ENCODE peak calls at places on chromosome 5, in four cellular contexts. G, P, M and W are unnamed samples.

GRCh38 chr5:132837868-132838267 is 7.4 kb upstream of the SHROOM1 start:
- DNase-seq in G (no peak), P (no peak), M (no peak), W (no peak)

GRCh38 chr5:97037819-97038218 is 101.9 kb downstream of the LNPEP start:
- DNase-seq in G (no peak), P (no peak), M (no peak), W (no peak)

GRCh38 chr5:33088176-33088575 is 352.6 kb upstream of the TARS1 start:
- DNase-seq in G (peak), P (no peak), M (no peak), W (no peak)

GRCh38 chr5:125484272-125485002 is 738.0 kb upstream of the ZNF608 start:
- DNase-seq in G (peak), P (peak), M (peak), W (no peak)

GRCh38 chr5:120479066-120479465 is 15.0 kb downstream of the PRR16 start:
- DNase-seq in G (peak), P (peak), M (peak), W (no peak)

GRCh38 chr5:74575741-74576538 is 64.6 kb downstream of the ENC1 start:
- DNase-seq in G (peak), P (peak), M (peak), W (no peak)

GRCh38 chr5:124628721-124629596 is 117.5 kb downstream of the ZNF608 start:
- DNase-seq in G (peak), P (peak), M (peak), W (no peak)

GRCh38 chr5:122310886-122311285 is 1.2 kb upstream of the SNCAIP start:
- DNase-seq in G (no peak), P (no peak), M (peak), W (no peak)

GRCh38 chr5:81513982-81514381 is 120.0 kb upstream of the ACOT12 start:
- DNase-seq in G (peak), P (no peak), M (peak), W (no peak)
- TF ChIP-seq CTCF in G (peak), P (peak), M (peak), W (no peak)

GRCh38 chr5:23977996-23978395 is 470.6 kb downstream of the PRDM9 start:
- DNase-seq in G (no peak), P (no peak), M (no peak), W (no peak)
- TF ChIP-seq CTCF in G (peak), P (peak), M (no peak), W (no peak)

GRCh38 chr5:72512179-72512860 is 5.1 kb upstream of the ZNF366 start:
- DNase-seq in G (no peak), P (no peak), M (no peak), W (no peak)
- TF ChIP-seq CTCF in G (no peak), P (no peak), M (no peak), W (no peak)

DNA sequence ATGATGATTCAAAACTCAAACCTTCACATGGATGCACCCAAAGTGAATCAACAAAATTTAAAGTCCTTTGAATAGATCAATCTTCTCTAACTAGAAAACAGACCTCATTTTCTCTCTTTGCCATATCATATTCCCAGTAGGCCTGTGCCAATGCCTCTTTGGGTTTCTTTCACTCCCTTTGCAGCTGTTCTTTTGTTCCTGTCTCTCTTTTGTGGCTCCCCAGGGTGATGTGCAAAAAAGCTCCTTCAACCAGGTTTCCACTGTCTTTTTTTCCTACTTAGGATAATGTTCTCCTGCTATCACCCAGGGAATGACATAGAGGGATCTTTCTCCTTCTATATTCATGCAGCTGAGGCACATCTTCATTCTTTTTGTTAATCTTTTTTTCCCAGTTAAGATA is 54.6 kb downstream of the MARCHF3 start:
- DNase-seq in G (no peak), P (no peak), M (no peak), W (no peak)
- TF ChIP-seq CTCF in G (no peak), P (no peak), M (no peak), W (no peak)

DNA sequence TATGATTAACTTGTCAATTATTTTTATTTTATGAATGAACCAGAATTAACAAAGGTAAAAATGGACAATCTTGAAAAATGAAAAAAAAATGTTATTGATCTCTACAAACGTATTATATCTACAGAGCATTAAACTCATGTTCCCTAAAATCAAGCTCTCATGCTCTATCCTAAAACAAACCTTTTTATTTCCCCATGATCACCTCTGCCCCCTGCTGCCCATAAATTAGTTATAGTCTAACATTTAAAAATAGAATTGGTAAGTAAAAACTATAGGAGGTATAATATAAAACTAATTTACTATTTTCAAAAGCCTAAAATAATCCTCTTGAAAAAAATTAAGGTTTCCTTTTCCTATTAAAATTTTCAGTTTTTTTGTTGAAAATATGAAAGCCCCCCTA is 168.0 kb upstream of the POU5F2 start:
- DNase-seq in G (peak), P (no peak), M (peak), W (no peak)
- TF ChIP-seq CTCF in G (peak), P (peak), M (peak), W (no peak)

GRCh38 chr5:172910828-172911627 is 48.2 kb upstream of the RPL26L1 start:
- DNase-seq in G (peak), P (peak), M (peak), W (peak)
- TF ChIP-seq CTCF in G (peak), P (peak), M (peak), W (peak)

GRCh38 chr5:150559701-150560100 is 51.8 kb downstream of the NDST1 start:
- DNase-seq in G (peak), P (peak), M (no peak), W (no peak)

GRCh38 chr5:150561571-150562295 is 53.8 kb downstream of the NDST1 start:
- DNase-seq in G (no peak), P (no peak), M (no peak), W (no peak)

GRCh38 chr5:150562832-150563231 is 54.9 kb downstream of the NDST1 start:
- DNase-seq in G (peak), P (peak), M (peak), W (no peak)

GRCh38 chr5:150560401-150561191 is 52.7 kb downstream of the NDST1 start:
- DNase-seq in G (peak), P (peak), M (peak), W (peak)

GRCh38 chr5:150561192-150561512 is 53.2 kb downstream of the NDST1 start:
- DNase-seq in G (no peak), P (no peak), M (no peak), W (no peak)
- TF ChIP-seq CTCF in G (no peak), P (no peak), M (no peak), W (no peak)